ENCODE peak calls at places on chromosome 15, in seven cellular contexts. One of them, this sample, is unnamed.

GRCh38 chr15:52261498-52262242 is 33.9 kb downstream of the MYO5C start:
- DNase-seq in lower lobe of right lung: peak
- DNase-seq in heart left ventricle: peak
- DNase-seq in heart right ventricle: peak
- DNase-seq in fibroblast of mammary gland: peak
- DNase-seq in lower leg skin: peak
- DNase-seq in body of pancreas: peak
- DNase-seq in this sample: peak

GRCh38 chr15:30889231-30889630 is 14.5 kb upstream of the FAN1 start:
- DNase-seq in heart right ventricle: no peak
- DNase-seq in heart left ventricle: no peak
- DNase-seq in body of pancreas: no peak
- DNase-seq in fibroblast of mammary gland: no peak
- DNase-seq in lower lobe of right lung: no peak
- DNase-seq in lower leg skin: no peak
- DNase-seq in this sample: no peak

GRCh38 chr15:92149029-92149428 is 244.7 kb upstream of the ST8SIA2 start:
- DNase-seq in lower leg skin: no peak
- DNase-seq in heart left ventricle: no peak
- DNase-seq in fibroblast of mammary gland: peak
- DNase-seq in heart right ventricle: no peak
- DNase-seq in body of pancreas: no peak
- DNase-seq in lower lobe of right lung: no peak
- DNase-seq in this sample: no peak

GRCh38 chr15:61157933-61158332 is 71.2 kb downstream of the RORA start:
- DNase-seq in body of pancreas: peak
- DNase-seq in heart left ventricle: peak
- DNase-seq in heart right ventricle: peak
- DNase-seq in fibroblast of mammary gland: peak
- DNase-seq in lower lobe of right lung: no peak
- DNase-seq in lower leg skin: peak
- DNase-seq in this sample: no peak

GRCh38 chr15:33132722-33133345 is 61.7 kb downstream of the FMN1 start:
- DNase-seq in heart left ventricle: no peak
- DNase-seq in body of pancreas: no peak
- DNase-seq in lower lobe of right lung: no peak
- DNase-seq in lower leg skin: no peak
- DNase-seq in heart right ventricle: no peak
- DNase-seq in fibroblast of mammary gland: peak
- DNase-seq in this sample: no peak

GRCh38 chr15:62208367-62208766 is 43.3 kb upstream of the C2CD4B start:
- DNase-seq in lower lobe of right lung: no peak
- DNase-seq in fibroblast of mammary gland: no peak
- DNase-seq in heart right ventricle: no peak
- DNase-seq in heart left ventricle: no peak
- DNase-seq in lower leg skin: no peak
- DNase-seq in body of pancreas: no peak
- DNase-seq in this sample: no peak

GRCh38 chr15:70430029-70430428 is 332.3 kb upstream of the TLE3 start:
- DNase-seq in body of pancreas: no peak
- DNase-seq in lower leg skin: no peak
- DNase-seq in fibroblast of mammary gland: peak
- DNase-seq in heart right ventricle: no peak
- DNase-seq in heart left ventricle: no peak
- DNase-seq in lower lobe of right lung: no peak
- DNase-seq in this sample: no peak

GRCh38 chr15:58628206-58629057 is 121.1 kb downstream of the ADAM10 start:
- DNase-seq in fibroblast of mammary gland: peak
- DNase-seq in heart left ventricle: no peak
- DNase-seq in body of pancreas: no peak
- DNase-seq in lower lobe of right lung: no peak
- DNase-seq in lower leg skin: no peak
- DNase-seq in heart right ventricle: no peak
- DNase-seq in this sample: no peak

GRCh38 chr15:23734856-23735255 is 47.8 kb upstream of the NDN start:
- DNase-seq in heart left ventricle: no peak
- DNase-seq in fibroblast of mammary gland: no peak
- DNase-seq in lower lobe of right lung: no peak
- DNase-seq in lower leg skin: no peak
- DNase-seq in heart right ventricle: no peak
- DNase-seq in body of pancreas: no peak
- DNase-seq in this sample: no peak

GRCh38 chr15:38991126-38991525 is 426.5 kb upstream of the RASGRP1 start:
- DNase-seq in heart right ventricle: no peak
- DNase-seq in lower lobe of right lung: no peak
- DNase-seq in body of pancreas: no peak
- DNase-seq in fibroblast of mammary gland: peak
- DNase-seq in lower leg skin: no peak
- DNase-seq in heart left ventricle: no peak
- DNase-seq in this sample: no peak
- TF ChIP-seq CTCF in heart right ventricle: peak
- TF ChIP-seq CTCF in lower lobe of right lung: peak
- TF ChIP-seq CTCF in body of pancreas: peak
- TF ChIP-seq CTCF in fibroblast of mammary gland: peak
- TF ChIP-seq CTCF in lower leg skin: no peak
- TF ChIP-seq CTCF in heart left ventricle: no peak
- TF ChIP-seq CTCF in this sample: peak

GRCh38 chr15:98568382-98569017 is 79.8 kb upstream of the IGF1R start:
- DNase-seq in fibroblast of mammary gland: peak
- DNase-seq in heart left ventricle: no peak
- DNase-seq in lower lobe of right lung: no peak
- DNase-seq in heart right ventricle: no peak
- DNase-seq in lower leg skin: no peak
- DNase-seq in body of pancreas: no peak
- DNase-seq in this sample: no peak

GRCh38 chr15:98565566-98565965 is 82.8 kb upstream of the IGF1R start:
- DNase-seq in lower leg skin: no peak
- DNase-seq in fibroblast of mammary gland: no peak
- DNase-seq in heart left ventricle: no peak
- DNase-seq in body of pancreas: no peak
- DNase-seq in heart right ventricle: no peak
- DNase-seq in lower lobe of right lung: no peak
- DNase-seq in this sample: no peak

GRCh38 chr15:98567951-98568350 is 80.4 kb upstream of the IGF1R start:
- DNase-seq in heart left ventricle: no peak
- DNase-seq in body of pancreas: no peak
- DNase-seq in lower leg skin: no peak
- DNase-seq in lower lobe of right lung: no peak
- DNase-seq in heart right ventricle: no peak
- DNase-seq in fibroblast of mammary gland: no peak
- DNase-seq in this sample: no peak

GRCh38 chr15:98570119-98570518 is 78.2 kb upstream of the IGF1R start:
- DNase-seq in lower leg skin: no peak
- DNase-seq in heart right ventricle: no peak
- DNase-seq in lower lobe of right lung: no peak
- DNase-seq in body of pancreas: no peak
- DNase-seq in heart left ventricle: no peak
- DNase-seq in fibroblast of mammary gland: no peak
- DNase-seq in this sample: no peak
- TF ChIP-seq CTCF in lower leg skin: no peak
- TF ChIP-seq CTCF in heart right ventricle: no peak
- TF ChIP-seq CTCF in lower lobe of right lung: no peak
- TF ChIP-seq CTCF in body of pancreas: no peak
- TF ChIP-seq CTCF in heart left ventricle: no peak
- TF ChIP-seq CTCF in fibroblast of mammary gland: no peak
- TF ChIP-seq CTCF in this sample: no peak

DNA sequence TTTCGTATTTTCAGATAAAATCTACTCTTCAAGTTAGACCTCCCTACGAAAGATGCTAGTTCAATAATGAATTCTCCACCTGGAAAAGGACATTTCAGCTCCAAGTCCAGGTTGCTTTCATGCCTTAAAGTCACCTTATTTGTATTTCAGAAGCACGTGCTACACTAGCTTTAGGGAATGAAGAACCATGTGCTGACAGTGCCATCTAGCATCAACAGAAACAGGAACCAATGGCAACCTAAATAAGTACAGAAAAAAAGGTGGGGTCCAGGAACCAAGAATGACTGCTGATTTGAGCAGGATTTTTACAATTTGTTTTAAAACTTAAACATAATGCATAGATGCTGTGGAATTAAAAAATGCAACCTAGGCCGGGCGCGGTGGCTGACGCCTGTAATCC is 77.6 kb upstream of the SNRPN start:
- DNase-seq in heart left ventricle: no peak
- DNase-seq in heart right ventricle: no peak
- DNase-seq in lower lobe of right lung: no peak
- DNase-seq in fibroblast of mammary gland: no peak
- DNase-seq in body of pancreas: no peak
- DNase-seq in lower leg skin: no peak
- DNase-seq in this sample: no peak
- TF ChIP-seq CTCF in heart left ventricle: no peak
- TF ChIP-seq CTCF in heart right ventricle: no peak
- TF ChIP-seq CTCF in lower lobe of right lung: no peak
- TF ChIP-seq CTCF in fibroblast of mammary gland: no peak
- TF ChIP-seq CTCF in body of pancreas: no peak
- TF ChIP-seq CTCF in lower leg skin: no peak
- TF ChIP-seq CTCF in this sample: no peak

GRCh38 chr15:100116416-100117190 is 225.2 kb downstream of the ADAMTS17 start:
- DNase-seq in heart left ventricle: peak
- DNase-seq in lower leg skin: no peak
- DNase-seq in heart right ventricle: peak
- DNase-seq in body of pancreas: peak
- DNase-seq in lower lobe of right lung: no peak
- DNase-seq in fibroblast of mammary gland: peak
- DNase-seq in this sample: no peak
- TF ChIP-seq CTCF in heart left ventricle: no peak
- TF ChIP-seq CTCF in lower leg skin: no peak
- TF ChIP-seq CTCF in heart right ventricle: no peak
- TF ChIP-seq CTCF in body of pancreas: no peak
- TF ChIP-seq CTCF in lower lobe of right lung: no peak
- TF ChIP-seq CTCF in fibroblast of mammary gland: no peak
- TF ChIP-seq CTCF in this sample: no peak

DNA sequence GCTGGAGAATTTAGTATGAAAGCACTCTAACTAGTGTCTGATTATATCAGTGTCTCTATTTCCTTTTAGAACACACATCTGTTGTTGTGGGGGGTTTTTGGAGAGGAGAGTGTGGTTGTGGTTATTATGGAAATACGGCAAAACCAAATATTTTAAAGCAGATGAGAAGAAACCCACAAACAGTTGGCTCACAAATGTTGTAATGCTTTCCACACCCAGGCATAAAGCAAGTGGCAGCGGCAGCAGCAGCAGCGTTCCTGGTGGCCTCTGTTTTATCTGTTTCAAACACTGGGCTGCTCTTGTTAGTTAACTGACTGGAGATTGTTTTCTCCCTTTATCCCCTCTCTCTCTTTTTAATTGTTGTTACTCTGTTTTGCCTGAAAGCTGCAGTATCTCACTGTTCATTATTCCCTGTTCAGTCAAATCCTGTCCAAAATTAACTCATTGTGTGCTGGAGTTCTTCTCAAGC is 1045.5 kb upstream of the NR2F2 start:
- DNase-seq in heart left ventricle: no peak
- DNase-seq in heart right ventricle: no peak
- DNase-seq in lower leg skin: no peak
- DNase-seq in body of pancreas: no peak
- DNase-seq in fibroblast of mammary gland: peak
- DNase-seq in lower lobe of right lung: no peak
- DNase-seq in this sample: no peak
- TF ChIP-seq CTCF in heart left ventricle: no peak
- TF ChIP-seq CTCF in heart right ventricle: peak
- TF ChIP-seq CTCF in lower leg skin: no peak
- TF ChIP-seq CTCF in body of pancreas: no peak
- TF ChIP-seq CTCF in fibroblast of mammary gland: peak
- TF ChIP-seq CTCF in lower lobe of right lung: no peak
- TF ChIP-seq CTCF in this sample: no peak

GRCh38 chr15:25789616-25790002 is 73.5 kb downstream of the ATP10A start:
- DNase-seq in lower leg skin: no peak
- DNase-seq in heart right ventricle: no peak
- DNase-seq in heart left ventricle: no peak
- DNase-seq in fibroblast of mammary gland: no peak
- DNase-seq in body of pancreas: no peak
- DNase-seq in lower lobe of right lung: no peak
- DNase-seq in this sample: no peak

GRCh38 chr15:25789206-25789605 is 73.9 kb downstream of the ATP10A start:
- DNase-seq in lower lobe of right lung: no peak
- DNase-seq in body of pancreas: no peak
- DNase-seq in lower leg skin: no peak
- DNase-seq in heart right ventricle: no peak
- DNase-seq in heart left ventricle: peak
- DNase-seq in fibroblast of mammary gland: peak
- DNase-seq in this sample: no peak

GRCh38 chr15:25792128-25792527 is 71.0 kb downstream of the ATP10A start:
- DNase-seq in fibroblast of mammary gland: no peak
- DNase-seq in body of pancreas: peak
- DNase-seq in heart left ventricle: peak
- DNase-seq in lower lobe of right lung: no peak
- DNase-seq in heart right ventricle: no peak
- DNase-seq in lower leg skin: no peak
- DNase-seq in this sample: no peak

GRCh38 chr15:25787855-25788521 is 75.1 kb downstream of the ATP10A start:
- DNase-seq in heart left ventricle: peak
- DNase-seq in body of pancreas: no peak
- DNase-seq in lower leg skin: no peak
- DNase-seq in fibroblast of mammary gland: peak
- DNase-seq in heart right ventricle: no peak
- DNase-seq in lower lobe of right lung: peak
- DNase-seq in this sample: no peak

GRCh38 chr15:25790003-25790660 is 73.0 kb downstream of the ATP10A start:
- DNase-seq in fibroblast of mammary gland: peak
- DNase-seq in heart right ventricle: peak
- DNase-seq in lower lobe of right lung: no peak
- DNase-seq in lower leg skin: peak
- DNase-seq in body of pancreas: peak
- DNase-seq in heart left ventricle: peak
- DNase-seq in this sample: no peak
- TF ChIP-seq CTCF in fibroblast of mammary gland: peak
- TF ChIP-seq CTCF in heart right ventricle: no peak
- TF ChIP-seq CTCF in lower lobe of right lung: no peak
- TF ChIP-seq CTCF in lower leg skin: no peak
- TF ChIP-seq CTCF in body of pancreas: no peak
- TF ChIP-seq CTCF in heart left ventricle: no peak
- TF ChIP-seq CTCF in this sample: no peak

DNA sequence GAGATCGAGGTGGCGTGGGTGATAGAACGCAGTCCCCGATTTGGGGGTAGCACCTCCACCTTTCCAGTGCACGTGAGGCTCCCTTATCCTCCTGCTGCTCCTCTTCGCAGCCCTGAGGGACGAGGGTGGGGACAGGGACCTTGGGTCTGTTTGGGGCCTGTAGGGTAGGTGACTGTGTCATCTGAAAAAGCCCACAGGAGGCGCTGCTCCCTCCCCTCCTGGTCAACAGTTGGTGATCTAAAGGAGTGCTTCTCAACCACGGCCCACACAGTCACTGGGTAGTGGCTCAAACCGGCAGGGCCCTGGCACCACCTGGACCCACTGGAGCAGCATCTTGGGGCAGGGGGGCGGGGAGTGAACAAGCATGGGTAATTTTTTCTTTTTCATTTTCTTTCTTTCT is 7.1 kb downstream of the LRRK1 start:
- DNase-seq in heart right ventricle: no peak
- DNase-seq in heart left ventricle: no peak
- DNase-seq in lower lobe of right lung: no peak
- DNase-seq in body of pancreas: no peak
- DNase-seq in lower leg skin: no peak
- DNase-seq in fibroblast of mammary gland: no peak
- DNase-seq in this sample: no peak
- TF ChIP-seq CTCF in heart right ventricle: no peak
- TF ChIP-seq CTCF in heart left ventricle: no peak
- TF ChIP-seq CTCF in lower lobe of right lung: no peak
- TF ChIP-seq CTCF in body of pancreas: no peak
- TF ChIP-seq CTCF in lower leg skin: no peak
- TF ChIP-seq CTCF in fibroblast of mammary gland: peak
- TF ChIP-seq CTCF in this sample: no peak